ENCODE peak calls at places on chromosomes 4 and X, in six cellular contexts. One of them, this sample, is unnamed.

GRCh38 chr4:122346503-122346902 is 32.3 kb upstream of the ADAD1 start:
- DNase-seq in PC-3: no peak
- DNase-seq in lung: no peak
- DNase-seq in Peyer's patch: no peak
- DNase-seq in AG10803: no peak
- DNase-seq in mammary epithelial cell: no peak
- DNase-seq in this sample: no peak

GRCh38 chrX:88603237-88603636 is 143.8 kb upstream of the CPXCR1 start:
- DNase-seq in PC-3: no peak
- DNase-seq in Peyer's patch: no peak
- DNase-seq in mammary epithelial cell: no peak
- DNase-seq in lung: no peak
- DNase-seq in AG10803: no peak
- DNase-seq in this sample: no peak

GRCh38 chrX:11665144-11666040 is at the start of gene ARHGAP6:
- DNase-seq in Peyer's patch: peak
- DNase-seq in lung: no peak
- DNase-seq in AG10803: peak
- DNase-seq in mammary epithelial cell: peak
- DNase-seq in PC-3: peak
- DNase-seq in this sample: peak

GRCh38 chr4:169085015-169085414 is 75.0 kb upstream of the CBR4 start:
- DNase-seq in Peyer's patch: no peak
- DNase-seq in lung: no peak
- DNase-seq in AG10803: no peak
- DNase-seq in mammary epithelial cell: no peak
- DNase-seq in PC-3: no peak
- DNase-seq in this sample: no peak

GRCh38 chr4:82903737-82904136 is 3.2 kb downstream of the THAP9 start:
- DNase-seq in lung: no peak
- DNase-seq in AG10803: no peak
- DNase-seq in Peyer's patch: no peak
- DNase-seq in mammary epithelial cell: no peak
- DNase-seq in PC-3: no peak
- DNase-seq in this sample: no peak

GRCh38 chr4:78809928-78810835 is 34.0 kb downstream of the BMP2K start:
- DNase-seq in mammary epithelial cell: peak
- DNase-seq in Peyer's patch: no peak
- DNase-seq in AG10803: no peak
- DNase-seq in PC-3: no peak
- DNase-seq in lung: no peak
- DNase-seq in this sample: no peak

GRCh38 chrX:134932528-134933217 is 58.1 kb upstream of the SMIM10 start:
- DNase-seq in lung: no peak
- DNase-seq in mammary epithelial cell: peak
- DNase-seq in AG10803: peak
- DNase-seq in PC-3: peak
- DNase-seq in Peyer's patch: no peak
- DNase-seq in this sample: no peak

GRCh38 chrX:41664307-41665299 is 24.2 kb upstream of the GPR34 start:
- DNase-seq in PC-3: no peak
- DNase-seq in mammary epithelial cell: no peak
- DNase-seq in lung: no peak
- DNase-seq in AG10803: peak
- DNase-seq in Peyer's patch: no peak
- DNase-seq in this sample: no peak

GRCh38 chrX:140360284-140360683 is 144.6 kb downstream of the SOX3 start:
- DNase-seq in Peyer's patch: no peak
- DNase-seq in lung: no peak
- DNase-seq in AG10803: no peak
- DNase-seq in PC-3: no peak
- DNase-seq in mammary epithelial cell: no peak
- DNase-seq in this sample: no peak

GRCh38 chrX:123731987-123732678 is 719 bp downstream of the THOC2 start:
- DNase-seq in PC-3: peak
- DNase-seq in mammary epithelial cell: no peak
- DNase-seq in Peyer's patch: peak
- DNase-seq in AG10803: no peak
- DNase-seq in lung: peak
- DNase-seq in this sample: peak

GRCh38 chr4:16078195-16078756 is 5.5 kb downstream of the PROM1 start:
- DNase-seq in lung: no peak
- DNase-seq in PC-3: no peak
- DNase-seq in AG10803: no peak
- DNase-seq in mammary epithelial cell: peak
- DNase-seq in Peyer's patch: no peak
- DNase-seq in this sample: no peak

GRCh38 chr4:41413670-41414069 is 124.3 kb upstream of the LIMCH1 start:
- DNase-seq in lung: no peak
- DNase-seq in AG10803: no peak
- DNase-seq in mammary epithelial cell: peak
- DNase-seq in Peyer's patch: no peak
- DNase-seq in PC-3: peak
- DNase-seq in this sample: no peak

GRCh38 chr4:14254252-14254651 is 626.7 kb upstream of the BOD1L1 start:
- DNase-seq in Peyer's patch: peak
- DNase-seq in PC-3: peak
- DNase-seq in AG10803: peak
- DNase-seq in mammary epithelial cell: peak
- DNase-seq in lung: peak
- DNase-seq in this sample: peak

DNA sequence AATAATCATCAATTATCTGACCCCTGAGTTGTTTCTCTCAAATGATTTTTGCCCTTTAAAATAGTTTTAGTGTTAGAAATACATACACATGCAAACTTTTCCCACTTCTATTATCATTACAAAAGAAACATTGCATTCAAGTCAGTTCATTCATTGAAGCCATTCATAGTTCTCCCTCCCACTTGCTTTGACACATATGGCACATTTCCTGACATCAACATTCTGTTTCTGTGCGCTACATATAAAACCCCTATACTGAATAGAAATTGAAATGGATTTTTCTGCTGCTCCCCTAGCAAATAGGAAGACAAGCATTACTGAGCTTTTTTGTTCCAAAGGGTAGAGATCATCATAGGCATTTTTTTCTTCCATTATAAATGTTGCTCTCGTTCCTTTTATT is 497.9 kb upstream of the PCDH10 start:
- DNase-seq in Peyer's patch: no peak
- DNase-seq in PC-3: no peak
- DNase-seq in lung: no peak
- DNase-seq in mammary epithelial cell: no peak
- DNase-seq in AG10803: no peak
- DNase-seq in this sample: no peak
- H3K4me3 ChIP-seq in Peyer's patch: no peak
- H3K4me3 ChIP-seq in PC-3: no peak
- H3K4me3 ChIP-seq in lung: no peak
- H3K4me3 ChIP-seq in mammary epithelial cell: no peak
- H3K4me3 ChIP-seq in AG10803: no peak
- H3K4me3 ChIP-seq in this sample: no peak

DNA sequence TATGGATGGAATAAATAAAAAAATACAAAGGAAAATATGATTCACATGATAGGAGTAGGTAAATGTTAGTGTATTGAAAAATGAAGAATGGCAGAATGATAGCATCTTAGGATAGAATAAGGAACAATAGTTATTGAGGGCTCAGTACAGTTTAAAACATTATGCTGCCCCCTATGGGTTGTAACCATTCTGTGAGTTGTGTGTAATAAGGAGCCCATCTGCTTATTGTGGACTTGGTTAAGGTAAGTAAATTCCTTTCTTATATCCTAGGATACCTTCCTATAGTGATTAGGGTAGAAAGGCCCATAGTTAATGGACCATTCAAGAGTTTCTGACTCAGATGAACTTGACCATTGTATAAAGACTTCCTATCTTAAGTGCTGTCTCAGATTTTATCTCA is 195.8 kb downstream of the PDHA2 start:
- DNase-seq in Peyer's patch: no peak
- DNase-seq in lung: no peak
- DNase-seq in AG10803: no peak
- DNase-seq in PC-3: peak
- DNase-seq in mammary epithelial cell: peak
- DNase-seq in this sample: no peak
- TF ChIP-seq CTCF in Peyer's patch: no peak
- TF ChIP-seq CTCF in lung: no peak
- TF ChIP-seq CTCF in AG10803: no peak
- TF ChIP-seq CTCF in PC-3: peak
- TF ChIP-seq CTCF in mammary epithelial cell: peak
- TF ChIP-seq CTCF in this sample: no peak

GRCh38 chrX:50036481-50036880 is 114.1 kb downstream of the CLCN5 start:
- DNase-seq in lung: no peak
- DNase-seq in AG10803: no peak
- DNase-seq in mammary epithelial cell: no peak
- DNase-seq in PC-3: no peak
- DNase-seq in Peyer's patch: no peak
- DNase-seq in this sample: no peak
- H3K4me3 ChIP-seq in lung: no peak
- H3K4me3 ChIP-seq in AG10803: no peak
- H3K4me3 ChIP-seq in mammary epithelial cell: no peak
- H3K4me3 ChIP-seq in PC-3: no peak
- H3K4me3 ChIP-seq in Peyer's patch: no peak
- H3K4me3 ChIP-seq in this sample: no peak

DNA sequence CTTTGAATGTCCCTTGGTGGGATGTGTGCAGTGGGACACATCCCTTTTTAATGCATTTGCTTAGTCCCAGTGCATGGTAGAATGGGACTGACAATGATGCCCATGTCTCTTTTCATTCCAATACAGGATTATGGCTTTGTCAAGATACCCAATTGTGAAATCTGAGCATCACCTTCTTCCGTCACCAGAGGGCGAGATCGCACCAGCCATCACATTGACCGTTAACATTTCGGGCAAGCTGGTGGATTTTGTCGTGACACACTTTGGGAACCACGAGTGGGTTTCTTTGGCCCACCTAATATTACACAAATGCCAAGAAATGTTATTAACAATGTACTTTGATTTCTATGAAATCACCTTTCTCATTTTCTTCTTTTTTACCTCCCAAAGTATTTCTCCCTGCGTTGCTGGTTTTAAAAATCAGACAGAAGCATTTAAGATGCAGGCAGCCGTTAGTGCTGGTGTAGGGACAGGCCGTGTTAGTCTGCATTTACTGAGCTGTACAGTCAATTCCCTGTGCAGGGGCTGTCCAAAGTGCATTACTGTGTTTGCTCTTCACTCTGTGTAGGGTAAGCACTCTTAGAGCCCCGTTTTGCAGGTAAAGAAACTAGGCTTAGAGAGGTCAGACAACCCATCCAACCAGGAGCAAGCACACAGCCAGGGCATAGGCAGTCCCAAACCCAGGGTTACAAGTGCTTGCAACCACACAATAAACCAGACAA is 46.5 kb downstream of the CWH43 start:
- DNase-seq in lung: no peak
- DNase-seq in PC-3: peak
- DNase-seq in AG10803: peak
- DNase-seq in Peyer's patch: no peak
- DNase-seq in mammary epithelial cell: peak
- DNase-seq in this sample: no peak
- TF ChIP-seq CTCF in lung: no peak
- TF ChIP-seq CTCF in PC-3: peak
- TF ChIP-seq CTCF in AG10803: peak
- TF ChIP-seq CTCF in Peyer's patch: no peak
- TF ChIP-seq CTCF in mammary epithelial cell: peak
- TF ChIP-seq CTCF in this sample: peak

DNA sequence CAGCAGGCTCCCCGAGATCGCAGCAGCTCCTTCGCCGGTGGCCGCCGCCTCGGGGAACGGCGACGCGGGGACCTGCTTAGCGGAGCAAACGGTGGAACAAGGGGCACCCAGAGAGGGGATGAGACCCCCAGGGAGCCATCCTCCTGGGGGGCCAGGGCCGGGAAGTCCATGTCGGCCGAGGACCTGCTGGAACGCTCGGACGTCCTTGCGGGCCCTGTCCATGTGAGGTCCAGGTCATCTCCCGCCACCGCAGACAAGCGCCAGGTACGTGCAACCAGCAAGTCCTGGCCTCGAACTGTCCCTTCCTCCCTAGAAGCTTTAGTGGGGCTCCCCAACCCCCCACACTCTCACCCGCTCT is 156.3 kb downstream of the SOWAHB start:
- DNase-seq in AG10803: no peak
- DNase-seq in PC-3: no peak
- DNase-seq in mammary epithelial cell: no peak
- DNase-seq in lung: no peak
- DNase-seq in Peyer's patch: no peak
- DNase-seq in this sample: no peak
- H3K4me3 ChIP-seq in AG10803: peak
- H3K4me3 ChIP-seq in PC-3: no peak
- H3K4me3 ChIP-seq in mammary epithelial cell: no peak
- H3K4me3 ChIP-seq in lung: no peak
- H3K4me3 ChIP-seq in Peyer's patch: no peak
- H3K4me3 ChIP-seq in this sample: no peak

GRCh38 chr4:7187691-7188090 is 4.6 kb upstream of the SORCS2 start:
- DNase-seq in AG10803: no peak
- DNase-seq in Peyer's patch: no peak
- DNase-seq in PC-3: no peak
- DNase-seq in lung: no peak
- DNase-seq in mammary epithelial cell: no peak
- DNase-seq in this sample: no peak

GRCh38 chr4:7185487-7186030 is 6.8 kb upstream of the SORCS2 start:
- DNase-seq in lung: no peak
- DNase-seq in AG10803: no peak
- DNase-seq in mammary epithelial cell: no peak
- DNase-seq in Peyer's patch: no peak
- DNase-seq in PC-3: no peak
- DNase-seq in this sample: no peak

GRCh38 chr4:7186516-7187296 is 5.6 kb upstream of the SORCS2 start:
- DNase-seq in AG10803: no peak
- DNase-seq in mammary epithelial cell: no peak
- DNase-seq in lung: no peak
- DNase-seq in Peyer's patch: no peak
- DNase-seq in PC-3: no peak
- DNase-seq in this sample: no peak

GRCh38 chr4:7187297-7187592 is 5.1 kb upstream of the SORCS2 start:
- DNase-seq in PC-3: no peak
- DNase-seq in lung: no peak
- DNase-seq in Peyer's patch: no peak
- DNase-seq in AG10803: no peak
- DNase-seq in mammary epithelial cell: no peak
- DNase-seq in this sample: no peak

GRCh38 chr4:7186081-7186480 is 6.3 kb upstream of the SORCS2 start:
- DNase-seq in lung: no peak
- DNase-seq in Peyer's patch: no peak
- DNase-seq in mammary epithelial cell: no peak
- DNase-seq in PC-3: no peak
- DNase-seq in AG10803: no peak
- DNase-seq in this sample: no peak
- TF ChIP-seq CTCF in lung: no peak
- TF ChIP-seq CTCF in Peyer's patch: peak
- TF ChIP-seq CTCF in mammary epithelial cell: peak
- TF ChIP-seq CTCF in PC-3: peak
- TF ChIP-seq CTCF in AG10803: peak
- TF ChIP-seq CTCF in this sample: peak